ENCODE peak calls at places on chromosomes 4 and X, in four cellular contexts. Z, R, V and D are unnamed samples.

GRCh38 chr4:7938513-7939376 is 916 bp downstream of the AFAP1 start:
- DNase-seq in Z (no peak), R (no peak), V (no peak), D (no peak)

GRCh38 chrX:44489515-44489914 is 53.1 kb downstream of the FUNDC1 start:
- DNase-seq in Z (no peak), R (no peak), V (no peak), D (no peak)

GRCh38 chr4:55004831-55005230 is 120.6 kb downstream of the KDR start:
- DNase-seq in Z (no peak), R (no peak), V (no peak), D (no peak)

GRCh38 chr4:40473578-40474388 is 138.7 kb downstream of the CHRNA9 start:
- DNase-seq in Z (no peak), R (peak; percentile 87), V (no peak), D (peak; percentile 46)

GRCh38 chr4:88587285-88587684 is 5.0 kb upstream of the HERC3 start:
- DNase-seq in Z (no peak), R (no peak), V (no peak), D (no peak)

GRCh38 chr4:118757761-118758213 is 72.6 kb downstream of the METTL14 start:
- DNase-seq in Z (no peak), R (peak; percentile 29), V (no peak), D (no peak)

GRCh38 chr4:2285665-2286381 is 23.9 kb upstream of the MXD4 start:
- DNase-seq in Z (no peak), R (no peak), V (no peak), D (no peak)

GRCh38 chr4:23805381-23805780 is 84.5 kb downstream of the PPARGC1A start:
- DNase-seq in Z (no peak), R (no peak), V (no peak), D (no peak)

GRCh38 chrX:115894087-115894486 is 276.5 kb upstream of the AGTR2 start:
- DNase-seq in Z (peak; percentile 37), R (peak; percentile 63), V (no peak), D (peak; percentile 58)

GRCh38 chr4:148444296-148445070 is 2.3 kb upstream of the NR3C2 start:
- DNase-seq in Z (no peak), R (no peak), V (no peak), D (no peak)

GRCh38 chr4:42497142-42497541 is 99.9 kb downstream of the SHISA3 start:
- DNase-seq in Z (no peak), R (no peak), V (no peak), D (no peak)

GRCh38 chr4:42484630-42485029 is 87.3 kb downstream of the SHISA3 start:
- DNase-seq in Z (no peak), R (no peak), V (no peak), D (no peak)

GRCh38 chrX:71053217-71053621 is 14.9 kb downstream of the SNX12 start:
- DNase-seq in Z (no peak), R (no peak), V (no peak), D (peak; percentile 68)

GRCh38 chr4:2824329-2825183 is 19.1 kb upstream of the ADD1 start:
- DNase-seq in Z (no peak), R (no peak), V (no peak), D (no peak)

GRCh38 chr4:89222171-89222570 is 85.4 kb downstream of the GPRIN3 start:
- DNase-seq in Z (no peak), R (no peak), V (no peak), D (peak; percentile 28)

GRCh38 chr4:162343967-162344366 is 180.2 kb upstream of the FSTL5 start:
- DNase-seq in Z (no peak), R (no peak), V (no peak), D (no peak)

GRCh38 chr4:74618659-74619058 is 173.7 kb downstream of the AREG start:
- DNase-seq in Z (no peak), R (no peak), V (peak; percentile 41), D (no peak)

GRCh38 chr4:34732170-34732569 is 1512.1 kb downstream of the ARAP2 start:
- DNase-seq in Z (no peak), R (no peak), V (no peak), D (no peak)

GRCh38 chr4:6011686-6012085 is 6.5 kb downstream of the C4orf50 start:
- DNase-seq in Z (no peak), R (no peak), V (no peak), D (no peak)

GRCh38 chr4:40686081-40686913 is 56.6 kb upstream of the RBM47 start:
- DNase-seq in Z (no peak), R (no peak), V (no peak), D (no peak)

GRCh38 chr4:188780686-188781085 is 641.4 kb downstream of the TRIML1 start:
- DNase-seq in Z (no peak), R (no peak), V (no peak), D (no peak)

GRCh38 chrX:106726485-106727437 is at the start of gene RNF128:
- DNase-seq in Z (no peak), R (peak; percentile 66), V (peak; percentile 24), D (no peak)

GRCh38 chrX:19389217-19389616 is 45.5 kb downstream of the PDHA1 start:
- DNase-seq in Z (no peak), R (no peak), V (no peak), D (no peak)

GRCh38 chr4:39348371-39349265 is 17.5 kb downstream of the RFC1 start:
- DNase-seq in Z (peak; percentile 16), R (peak; percentile 41), V (no peak), D (no peak)

GRCh38 chr4:56637791-56638190 is 43.3 kb downstream of the HOPX start:
- DNase-seq in Z (no peak), R (no peak), V (no peak), D (no peak)

GRCh38 chrX:45954026-45954425 is 591.2 kb downstream of the ZNF674 start:
- DNase-seq in Z (no peak), R (no peak), V (no peak), D (no peak)

GRCh38 chr4:152039085-152039484 is 278.3 kb upstream of the GATB start:
- DNase-seq in Z (no peak), R (no peak), V (no peak), D (no peak)
- TF ChIP-seq EP300 in Z (no peak), R (no peak), V (no peak), D (no peak)

DNA sequence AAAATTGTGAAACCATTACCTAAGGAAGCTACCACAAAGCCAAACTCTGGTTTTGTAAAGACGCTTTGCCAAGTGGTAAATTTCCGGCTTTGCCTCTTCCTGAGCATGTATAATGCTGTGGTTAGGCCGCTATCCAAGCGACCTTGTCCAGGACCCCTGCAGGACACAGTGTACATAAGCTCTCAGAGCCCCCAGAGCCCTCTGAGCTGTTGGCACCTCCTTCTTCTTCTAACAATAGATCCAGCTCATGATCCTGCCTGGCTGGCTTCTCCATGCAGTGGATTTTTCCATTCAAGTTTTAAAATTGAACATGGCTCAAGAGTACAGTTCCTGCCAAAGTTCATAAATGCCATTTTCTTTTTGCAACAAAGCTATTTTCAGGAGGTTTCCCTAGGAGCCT is 326.7 kb downstream of the MAPK10 start:
- DNase-seq in Z (no peak), R (no peak), V (no peak), D (no peak)
- TF ChIP-seq POLR2AphosphoS2 in Z (no peak), R (no peak), V (no peak), D (no peak)

GRCh38 chr4:179071120-179071519 is 1628.9 kb upstream of the AGA start:
- DNase-seq in Z (no peak), R (no peak), V (no peak), D (no peak)
- TF ChIP-seq EP300 in Z (no peak), R (no peak), V (no peak), D (no peak)

DNA sequence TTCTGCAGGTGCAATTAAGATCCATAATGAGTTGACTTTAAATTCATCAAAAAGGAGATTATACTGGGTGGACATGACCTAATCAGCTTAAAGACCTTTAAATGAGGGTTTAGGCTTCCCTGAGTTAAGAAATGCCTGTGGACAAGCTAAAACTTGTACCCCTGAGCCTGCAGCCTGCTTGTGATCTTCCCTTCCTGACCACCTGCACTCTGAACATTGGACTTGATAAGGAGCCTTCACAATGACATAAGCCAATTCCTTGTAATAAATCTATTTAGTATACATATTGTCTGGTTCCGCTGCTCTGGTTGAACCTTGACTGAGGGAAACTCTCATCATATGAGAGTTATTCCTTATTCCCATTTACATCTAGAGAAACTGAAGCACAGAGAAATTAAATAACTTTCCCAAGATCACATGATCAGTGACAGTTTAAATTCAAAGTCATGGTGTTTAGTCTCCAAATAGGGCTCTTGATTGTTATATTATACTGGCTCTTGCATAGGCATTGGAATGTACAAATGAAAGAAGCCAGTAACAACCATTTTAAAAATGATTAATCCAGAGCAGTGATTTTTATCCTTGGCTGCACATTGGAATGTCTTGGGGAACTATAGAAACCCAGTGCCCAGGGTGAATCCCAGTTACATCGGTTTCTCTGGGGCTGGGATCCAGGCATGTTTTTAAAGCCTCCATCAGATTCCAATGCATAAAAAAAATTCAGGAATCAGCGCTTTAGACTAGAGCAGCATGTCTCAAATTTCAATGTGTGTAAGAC is 136.1 kb downstream of the MSL3 start:
- DNase-seq in Z (no peak), R (no peak), V (no peak), D (no peak)
- TF ChIP-seq POLR2AphosphoS2 in Z (no peak), R (no peak), V (no peak), D (no peak)

GRCh38 chr4:4377191-4377590 is 9.7 kb upstream of the NSG1 start:
- DNase-seq in Z (no peak), R (no peak), V (no peak), D (no peak)
- TF ChIP-seq EP300 in Z (no peak), R (no peak), V (no peak), D (no peak)

GRCh38 chrX:7261672-7262332 is 113.8 kb upstream of the PUDP start:
- DNase-seq in Z (no peak), R (no peak), V (no peak), D (peak; percentile 57)

GRCh38 chrX:7264399-7264798 is 116.4 kb upstream of the PUDP start:
- DNase-seq in Z (no peak), R (no peak), V (no peak), D (peak; percentile 25)

GRCh38 chrX:7262551-7262950 is 114.6 kb upstream of the PUDP start:
- DNase-seq in Z (no peak), R (no peak), V (no peak), D (no peak)

GRCh38 chrX:7263330-7263729 is 115.4 kb upstream of the PUDP start:
- DNase-seq in Z (no peak), R (no peak), V (no peak), D (no peak)

DNA sequence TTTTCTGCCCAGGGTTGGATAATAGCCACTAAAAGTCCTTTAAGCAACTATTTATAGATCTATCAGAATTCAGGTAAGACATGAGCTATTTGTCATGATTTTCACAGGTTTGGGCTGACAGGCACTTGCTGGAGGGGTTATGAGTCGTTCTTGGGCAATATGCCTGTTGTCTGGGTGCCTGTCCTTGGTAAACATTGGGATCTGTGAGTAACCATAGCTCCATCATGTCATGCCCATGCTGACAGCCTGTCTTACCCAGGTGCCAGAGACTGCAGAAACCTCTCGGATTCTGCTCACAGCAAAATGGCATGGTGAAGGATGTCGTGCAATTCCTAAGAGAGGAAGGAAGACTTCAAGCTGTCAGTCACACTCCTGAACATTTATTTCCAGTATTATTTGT is 116.0 kb upstream of the PUDP start:
- DNase-seq in Z (no peak), R (no peak), V (no peak), D (no peak)
- TF ChIP-seq POLR2AphosphoS2 in Z (no peak), R (no peak), V (no peak), D (no peak)

GRCh38 chrX:1391707-1392375 is at the start of gene SLC25A6:
- DNase-seq in Z (peak; percentile 95), R (peak; percentile 92), V (peak; percentile 91), D (peak; percentile 88)
- TF ChIP-seq EP300 in Z (no peak), R (no peak), V (no peak), D (no peak)